ENCODE peak calls at places on chromosome 16, in six cellular contexts. U is H1, A is IMR-90, D is neuronal stem cell, P is mesendoderm, C is trophoblast cell. S is an unnamed sample. For H3K36me3, the result is how much of the 10 kb centered on the place peaks cover.

GRCh38 chr16:72783716-72784320 is 264.1 kb downstream of the ZFHX3 start:
- DNase-seq in C (no peak), U (no peak), A (peak), D (no peak), P (no peak), S (peak)

GRCh38 chr16:77059441-77059840 is 131.5 kb upstream of the MON1B start:
- DNase-seq in C (no peak), U (no peak), A (no peak), D (no peak), P (no peak), S (peak)

GRCh38 chr16:52086901-52087300 is 460.0 kb downstream of the TOX3 start:
- DNase-seq in P (peak), D (no peak), A (no peak), C (peak), U (no peak), S (no peak)

GRCh38 chr16:81996664-81997529 is 14.4 kb downstream of the SDR42E1 start:
- DNase-seq in C (no peak), D (no peak), A (peak), P (peak), U (no peak), S (peak)

GRCh38 chr16:4801051-4801961 is 1.1 kb downstream of the ROGDI start:
- DNase-seq in A (no peak), P (no peak), C (no peak), U (no peak), D (no peak), S (no peak)

GRCh38 chr16:80198265-80198994 is 342.4 kb upstream of the DYNLRB2 start:
- DNase-seq in U (no peak), C (no peak), P (peak), D (no peak), A (peak), S (no peak)

GRCh38 chr16:719815-720506 is 985 bp upstream of the ANTKMT start:
- DNase-seq in P (no peak), U (no peak), D (no peak), C (no peak), A (no peak), S (peak)

GRCh38 chr16:3173892-3174617 is 13.9 kb upstream of the OR1F1 start:
- DNase-seq in A (no peak), U (no peak), C (no peak), D (no peak), P (peak), S (peak)

GRCh38 chr16:85333337-85333736 is 221.1 kb upstream of the CIBAR2 start:
- DNase-seq in A (no peak), D (no peak), C (no peak), U (no peak), P (no peak), S (no peak)

GRCh38 chr16:27398894-27399853 is 2.8 kb upstream of the IL21R start:
- DNase-seq in P (no peak), D (no peak), C (no peak), A (no peak), U (no peak), S (no peak)

GRCh38 chr16:54672500-54672899 is 258.2 kb upstream of the IRX5 start:
- DNase-seq in A (no peak), C (no peak), D (no peak), P (no peak), U (no peak), S (no peak)

GRCh38 chr16:14111713-14112538 is 40.8 kb downstream of the MRTFB start:
- DNase-seq in P (no peak), C (no peak), D (no peak), U (no peak), A (no peak), S (no peak)

GRCh38 chr16:78742501-78743283 is 643.2 kb downstream of the WWOX start:
- DNase-seq in C (peak), D (no peak), P (peak), A (peak), U (no peak), S (peak)

GRCh38 chr16:19933740-19934139 is 49.1 kb upstream of the GPRC5B start:
- DNase-seq in D (no peak), P (no peak), A (no peak), U (no peak), C (no peak), S (no peak)

GRCh38 chr16:74738134-74738541 is 36.5 kb downstream of the FA2H start:
- DNase-seq in C (no peak), U (no peak), D (no peak), A (peak), P (no peak), S (no peak)

GRCh38 chr16:10644092-10644491 is 50.6 kb downstream of the TEKT5 start:
- DNase-seq in P (no peak), C (no peak), D (no peak), A (no peak), U (no peak), S (no peak)

GRCh38 chr16:49280861-49281331 is 742 bp downstream of the CBLN1 start:
- DNase-seq in C (no peak), A (no peak), P (peak), D (no peak), U (no peak), S (no peak)

GRCh38 chr16:49280022-49280741 is 1.5 kb downstream of the CBLN1 start:
- DNase-seq in P (peak), A (no peak), C (no peak), D (no peak), U (no peak), S (no peak)

GRCh38 chr16:49282690-49283375 is 1.2 kb upstream of the CBLN1 start:
- DNase-seq in U (peak), C (no peak), P (peak), A (no peak), D (no peak), S (no peak)

GRCh38 chr16:49281843-49282642 is 405 bp upstream of the CBLN1 start:
- DNase-seq in D (peak), P (peak), A (peak), U (peak), C (peak), S (peak)

GRCh38 chr16:49281481-49281842 is at the start of gene CBLN1:
- DNase-seq in A (no peak), D (no peak), U (no peak), P (no peak), C (no peak), S (no peak)
- H3K18ac ChIP-seq in A (no peak), D (peak), U (peak), P (no peak), C (no peak), S (no peak)

GRCh38 chr16:24810951-24811843 is 34.6 kb upstream of the SLC5A11 start:
- DNase-seq in U (no peak), A (no peak), P (no peak), C (no peak), D (no peak), S (no peak)
- H3K36me3 ChIP-seq in U (half or more), A (half or more), P (under half), C (under half), D (half or more), S (half or more)

GRCh38 chr16:84176192-84177053 is 10.4 kb downstream of the TAF1C start:
- DNase-seq in A (no peak), U (no peak), D (no peak), C (no peak), P (no peak), S (no peak)

GRCh38 chr16:84178146-84178765 is 8.6 kb downstream of the TAF1C start:
- DNase-seq in A (no peak), U (no peak), C (no peak), P (no peak), D (no peak), S (no peak)

GRCh38 chr16:84179612-84180320 is 7.1 kb downstream of the TAF1C start:
- DNase-seq in U (no peak), D (no peak), A (no peak), C (no peak), P (no peak), S (no peak)

GRCh38 chr16:84178892-84179611 is 7.8 kb downstream of the TAF1C start:
- DNase-seq in D (no peak), U (no peak), A (no peak), C (no peak), P (no peak), S (no peak)

GRCh38 chr16:84177740-84178070 is 9.2 kb downstream of the TAF1C start:
- DNase-seq in U (no peak), C (peak), D (no peak), A (peak), P (no peak), S (peak)
- H3K18ac ChIP-seq in U (no peak), C (peak), D (no peak), A (no peak), P (no peak), S (no peak)

GRCh38 chr16:87415441-87415840 is 23.3 kb downstream of the MAP1LC3B start:
- DNase-seq in C (no peak), P (no peak), U (no peak), A (no peak), D (no peak), S (no peak)
- H3K36me3 ChIP-seq in C (half or more), P (under half), U (under half), A (half or more), D (half or more), S (half or more)

GRCh38 chr16:87954361-87954760 is 3.1 kb downstream of the BANP start:
- DNase-seq in A (no peak), C (no peak), P (no peak), U (no peak), D (no peak), S (no peak)

GRCh38 chr16:87954826-87955225 is 3.6 kb downstream of the BANP start:
- DNase-seq in C (no peak), U (no peak), D (no peak), P (no peak), A (no peak), S (no peak)

GRCh38 chr16:87951550-87952538 is 610 bp downstream of the BANP start:
- DNase-seq in C (no peak), P (peak), U (no peak), A (no peak), D (peak), S (peak)

GRCh38 chr16:87952751-87953150 is 1.5 kb downstream of the BANP start:
- DNase-seq in U (no peak), C (no peak), D (no peak), A (no peak), P (no peak), S (no peak)

DNA sequence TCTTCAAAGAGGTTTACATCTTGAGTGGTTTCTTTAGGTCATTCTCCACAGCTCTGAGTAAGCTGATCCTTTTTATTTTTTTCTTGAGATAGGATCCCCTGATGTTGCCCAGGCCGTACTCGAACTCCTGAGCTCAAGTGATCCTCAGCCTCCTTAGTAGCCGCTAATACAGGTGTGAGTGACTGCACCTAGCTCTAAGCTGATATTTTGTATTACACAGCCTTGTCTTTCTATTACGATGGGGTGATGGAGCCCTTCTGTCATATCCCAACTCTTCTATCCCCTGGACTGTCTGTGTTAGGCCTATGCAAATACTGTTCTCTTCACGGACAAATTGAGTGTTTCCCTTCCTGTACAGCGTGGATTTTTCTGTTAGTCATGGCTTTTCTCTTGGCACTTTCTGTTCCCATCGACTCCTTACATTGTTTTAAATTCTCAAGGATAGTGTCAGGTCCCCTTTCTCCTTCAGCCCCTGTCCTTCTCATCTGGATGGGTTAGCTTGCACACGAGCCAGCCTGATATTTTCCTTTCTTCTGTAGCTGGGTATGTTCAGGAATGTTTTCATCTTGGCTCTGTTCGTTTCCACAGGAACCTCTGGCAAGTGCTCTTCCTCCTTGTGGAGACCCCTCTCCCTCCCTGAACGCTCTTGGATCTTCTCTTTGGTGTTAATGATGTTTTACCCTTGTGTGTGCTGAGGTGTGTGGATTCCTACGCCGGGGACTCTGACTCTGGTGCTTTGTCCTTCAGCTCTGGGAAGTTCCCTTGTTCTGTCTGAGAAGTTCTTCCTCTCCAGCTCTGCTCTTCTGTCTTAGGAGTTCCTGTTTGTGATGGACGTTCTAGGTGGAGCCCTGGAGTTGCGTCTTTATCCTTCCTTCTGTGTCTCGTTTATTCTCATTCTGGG is 2.3 kb downstream of the BANP start:
- DNase-seq in D (no peak), U (no peak), A (no peak), P (no peak), C (no peak), S (no peak)
- H3K18ac ChIP-seq in D (no peak), U (no peak), A (no peak), P (no peak), C (no peak), S (no peak)